ENCODE peak calls at places on chromosomes 6 and 20, in seven cellular contexts. J is colonic mucosa, O is GM23338, M is IMR-90, W is mesenchymal stem cell, R is body of pancreas, T is kidney. X is an unnamed sample.

GRCh38 chr6:94570576-94570975 is 1006.8 kb upstream of the MANEA start:
- DNase-seq in W (no peak), R (no peak), M (no peak), O (no peak), T (no peak), J (no peak), X (no peak)

GRCh38 chr20:9021699-9022098 is 47.2 kb upstream of the PLCB4 start:
- DNase-seq in R (no peak), J (no peak), W (no peak), M (peak; percentile 16), T (no peak), O (peak; percentile 57), X (no peak)

GRCh38 chr20:50438986-50439407 is 71.2 kb upstream of the PTPN1 start:
- DNase-seq in J (no peak), R (no peak), W (peak; percentile 86), T (no peak), M (peak; percentile 91), O (no peak), X (no peak)

GRCh38 chr20:48195121-48195870 is 410.0 kb upstream of the SULF2 start:
- DNase-seq in O (no peak), W (no peak), T (no peak), R (no peak), J (no peak), M (no peak), X (no peak)

GRCh38 chr6:155001482-155001881 is 6.4 kb downstream of the TIAM2 start:
- DNase-seq in O (no peak), J (no peak), R (no peak), W (no peak), T (no peak), M (peak; percentile 47), X (no peak)

GRCh38 chr6:71335544-71335943 is 46.9 kb downstream of the OGFRL1 start:
- DNase-seq in R (no peak), J (no peak), W (no peak), T (no peak), O (no peak), M (no peak), X (no peak)

GRCh38 chr20:41734506-41734945 is 116.3 kb upstream of the CHD6 start:
- DNase-seq in T (no peak), J (peak; percentile 48), W (peak; percentile 32), R (peak; percentile 52), M (peak; percentile 22), O (peak; percentile 78), X (peak; percentile 73)

GRCh38 chr6:24240380-24240779 is 114.4 kb downstream of the NRSN1 start:
- DNase-seq in W (no peak), M (no peak), O (no peak), R (no peak), T (no peak), J (no peak), X (no peak)

GRCh38 chr6:18307006-18307405 is 42.7 kb upstream of the DEK start:
- DNase-seq in W (peak; percentile 34), T (no peak), M (peak; percentile 48), O (peak; percentile 71), R (no peak), J (no peak), X (no peak)

GRCh38 chr20:2578430-2579192 is 42.2 kb downstream of the TMC2 start:
- DNase-seq in T (no peak), O (no peak), M (no peak), W (no peak), R (peak; percentile 23), J (peak; percentile 38), X (peak; percentile 47)

GRCh38 chr20:5510446-5510845 is 193.7 kb upstream of the PROKR2 start:
- DNase-seq in J (no peak), O (peak; percentile 67), T (no peak), M (no peak), W (no peak), R (no peak), X (no peak)

GRCh38 chr6:108684809-108685329 is 124.2 kb downstream of the FOXO3 start:
- DNase-seq in W (peak; percentile 88), T (no peak), M (peak; percentile 51), O (no peak), R (no peak), J (no peak), X (no peak)

GRCh38 chr6:166904101-166904746 is 52.1 kb downstream of the RNASET2 start:
- DNase-seq in R (no peak), W (no peak), J (no peak), T (no peak), O (peak; percentile 56), M (peak; percentile 12), X (no peak)

GRCh38 chr20:43541214-43541613 is 17.6 kb upstream of the SGK2 start:
- DNase-seq in O (no peak), W (peak; percentile 15), M (peak; percentile 44), T (no peak), J (no peak), R (no peak), X (peak; percentile 54)

GRCh38 chr6:104754788-104755409 is 104.8 kb downstream of the HACE1 start:
- DNase-seq in T (no peak), J (no peak), R (no peak), M (no peak), O (no peak), W (no peak), X (no peak)

GRCh38 chr6:90393232-90393884 is 96.7 kb upstream of the BACH2 start:
- DNase-seq in J (peak; percentile 45), W (peak; percentile 65), R (peak; percentile 63), M (peak; percentile 71), O (peak; percentile 88), T (no peak), X (peak; percentile 35)

GRCh38 chr6:113178349-113178748 is 678.8 kb upstream of the MARCKS start:
- DNase-seq in W (no peak), M (peak; percentile 56), R (no peak), O (no peak), T (no peak), J (no peak), X (no peak)

GRCh38 chr6:99801805-99802204 is 192.2 kb downstream of the MCHR2 start:
- DNase-seq in W (no peak), T (no peak), O (no peak), M (no peak), R (no peak), J (no peak), X (no peak)

GRCh38 chr6:32045811-32046449 is 7.7 kb downstream of the CYP21A2 start:
- DNase-seq in W (peak; percentile 28), T (peak; percentile 53), O (no peak), J (no peak), R (no peak), M (no peak), X (no peak)

GRCh38 chr20:47993035-47993755 is 207.9 kb upstream of the SULF2 start:
- DNase-seq in O (no peak), M (no peak), T (no peak), J (peak; percentile 43), W (no peak), R (no peak), X (no peak)

GRCh38 chr20:7744411-7744810 is 195.8 kb downstream of the HAO1 start:
- DNase-seq in R (no peak), J (no peak), W (peak; percentile 69), M (peak; percentile 62), T (no peak), O (no peak), X (no peak)

GRCh38 chr6:12137480-12137879 is 125.4 kb downstream of the HIVEP1 start:
- DNase-seq in M (peak; percentile 85), R (peak; percentile 62), J (peak; percentile 31), W (peak; percentile 79), O (no peak), T (no peak), X (no peak)

GRCh38 chr20:10079964-10080363 is 45.2 kb downstream of the ANKEF1 start:
- DNase-seq in T (no peak), R (no peak), J (no peak), O (no peak), M (peak; percentile 69), W (peak; percentile 18), X (no peak)
- H3K4me1 ChIP-seq in T (no peaks in the 10 kb centered on the region), R (peaks cover 56% of the 10 kb centered on the region), J (no peaks in the 10 kb centered on the region), O (no peaks in the 10 kb centered on the region), M (no peaks in the 10 kb centered on the region), W (no peaks in the 10 kb centered on the region), X (no peaks in the 10 kb centered on the region)

GRCh38 chr6:156795825-156796224 is 18.6 kb downstream of the ARID1B start:
- DNase-seq in O (no peak), T (peak; percentile 80), R (peak; percentile 29), M (peak; percentile 15), J (no peak), W (no peak), X (no peak)
- H3K4me3 ChIP-seq in O (no peak overlapping the region), T (peak overlapping the region; percentile 20), R (no peak overlapping the region), M (peak overlapping the region; percentile 25), J (no peak overlapping the region), W (no peak overlapping the region), X (no peak overlapping the region)

GRCh38 chr20:53937929-53938367 is 132.4 kb downstream of the BCAS1 start:
- DNase-seq in T (no peak), R (no peak), M (no peak), O (no peak), J (no peak), W (no peak), X (no peak)
- H3K4me1 ChIP-seq in T (peaks cover 11% of the 10 kb centered on the region), R (peaks cover 13% of the 10 kb centered on the region), M (peaks cover 16% of the 10 kb centered on the region), O (peaks cover 42% of the 10 kb centered on the region), J (peaks cover 16% of the 10 kb centered on the region), W (peaks cover 6% of the 10 kb centered on the region), X (peaks cover 4% of the 10 kb centered on the region)

GRCh38 chr20:33864324-33864963 is 53.3 kb downstream of the CHMP4B start:
- DNase-seq in T (no peak), R (no peak), W (no peak), J (no peak), O (no peak), M (no peak), X (no peak)

GRCh38 chr20:33863440-33864323 is 52.5 kb downstream of the CHMP4B start:
- DNase-seq in R (no peak), O (no peak), J (no peak), W (no peak), M (no peak), T (no peak), X (no peak)

GRCh38 chr20:33865761-33866160 is 54.6 kb downstream of the CHMP4B start:
- DNase-seq in J (no peak), O (no peak), R (no peak), M (no peak), T (peak; percentile 42), W (no peak), X (no peak)

GRCh38 chr20:33861458-33861857 is 50.3 kb downstream of the CHMP4B start:
- DNase-seq in J (no peak), R (no peak), O (no peak), W (no peak), M (no peak), T (no peak), X (no peak)

DNA sequence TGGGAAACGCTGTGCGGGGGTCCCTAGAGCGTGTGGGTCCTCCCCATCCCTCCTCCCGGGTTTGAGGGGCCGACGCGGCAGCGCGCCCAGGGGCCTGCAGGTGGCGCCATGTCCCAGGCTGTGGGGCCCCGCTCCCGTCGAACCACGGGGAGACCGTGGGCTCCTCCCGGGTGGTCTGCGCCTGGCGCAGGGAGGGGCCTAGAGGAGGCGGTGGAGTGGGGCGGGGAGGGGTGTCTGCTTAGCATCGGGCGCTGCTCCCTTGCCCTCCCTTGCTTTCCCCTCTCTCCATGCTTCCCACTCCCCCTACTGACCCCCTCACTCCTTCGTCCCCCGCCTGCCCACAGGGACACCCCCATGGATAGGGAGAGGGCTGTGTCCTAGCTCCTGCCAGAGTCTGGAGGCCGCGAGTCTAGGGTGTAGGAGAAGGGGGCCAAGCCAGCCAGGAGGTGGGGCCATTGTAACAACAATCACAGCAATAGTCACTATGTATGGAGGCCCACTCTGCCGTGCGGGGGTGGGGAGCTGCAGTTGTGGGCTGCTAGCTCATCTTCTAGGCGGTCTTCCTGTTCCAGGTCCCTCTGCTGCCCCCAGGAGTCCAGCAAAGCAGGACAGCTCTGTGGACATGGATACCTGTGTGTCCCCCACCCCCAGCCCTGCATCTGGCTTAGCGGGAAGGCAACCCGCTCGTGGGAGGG is 51.7 kb downstream of the CHMP4B start:
- DNase-seq in M (peak; percentile 78), T (peak; percentile 75), O (peak; percentile 83), J (peak; percentile 40), W (peak; percentile 70), R (peak; percentile 43), X (no peak)
- H3K4me3 ChIP-seq in M (no peak overlapping the region), T (no peak overlapping the region), O (peak overlapping the region; percentile 53), J (no peak overlapping the region), W (no peak overlapping the region), R (no peak overlapping the region), X (no peak overlapping the region)

X was measured in small intestine.